ENCODE peak calls at places on chromosomes 11 and 22, in seven cellular contexts. C is DMS153; M is NCI-H460; J is NCI-H1417; P is stimulated activated naive CD8-positive, alpha-beta T cell treated with anti-CD3 and anti-CD28 coated beads, Interleukin-15, amount 100 ng/mL, for 72 hours; S is BJ; O is C1 segment of cervical spinal cord. B is an unnamed sample.

GRCh38 chr11:46743693-46744339 is 24.8 kb downstream of the F2 start:
- DNase-seq in C (no peak), M (no peak), J (peak), P (no peak), S (no peak), O (no peak), B (no peak)

GRCh38 chr11:66230978-66231377 is 37.5 kb upstream of the RAB1B start:
- DNase-seq in C (no peak), M (no peak), J (no peak), P (no peak), S (no peak), O (no peak), B (no peak)

GRCh38 chr11:5192738-5193137 is 7.7 kb downstream of the OR51V1 start:
- DNase-seq in C (no peak), M (no peak), J (no peak), P (no peak), S (no peak), O (no peak), B (no peak)

GRCh38 chr11:72451836-72452376 is 17.6 kb upstream of the CLPB start:
- DNase-seq in C (no peak), M (no peak), J (no peak), P (no peak), S (no peak), O (no peak), B (no peak)

GRCh38 chr22:20566420-20567260 is 59.2 kb downstream of the MED15 start:
- DNase-seq in C (no peak), M (no peak), J (no peak), P (no peak), S (no peak), O (no peak), B (no peak)

GRCh38 chr22:27242111-27242436 is 559.5 kb downstream of the MN1 start:
- DNase-seq in C (no peak), M (no peak), J (no peak), P (no peak), S (no peak), O (no peak), B (no peak)

GRCh38 chr11:125407046-125407445 is 89.0 kb downstream of the FEZ1 start:
- DNase-seq in C (no peak), M (no peak), J (no peak), P (no peak), S (no peak), O (no peak), B (no peak)

GRCh38 chr11:15629690-15630321 is 515.1 kb downstream of the INSC start:
- DNase-seq in C (peak), M (peak), J (no peak), P (no peak), S (no peak), O (no peak), B (peak)

GRCh38 chr11:59800390-59801037 is 10.1 kb downstream of the MRPL16 start:
- DNase-seq in C (no peak), M (no peak), J (no peak), P (no peak), S (no peak), O (no peak), B (no peak)

GRCh38 chr22:47918936-47919505 is 1156.6 kb downstream of the TBC1D22A start:
- DNase-seq in C (no peak), M (no peak), J (no peak), P (no peak), S (no peak), O (no peak), B (no peak)

GRCh38 chr11:117042689-117043088 is 55.5 kb downstream of the SIK3 start:
- DNase-seq in C (no peak), M (no peak), J (no peak), P (no peak), S (no peak), O (no peak), B (no peak)

GRCh38 chr11:3382613-3383275 is 3.8 kb upstream of the ZNF195 start:
- DNase-seq in C (no peak), M (no peak), J (no peak), P (no peak), S (no peak), O (no peak), B (no peak)

GRCh38 chr22:40289991-40290459 is 56.3 kb upstream of the ADSL start:
- DNase-seq in C (no peak), M (no peak), J (no peak), P (peak), S (no peak), O (no peak), B (no peak)

GRCh38 chr11:66011785-66012303 is at the start of gene CST6:
- DNase-seq in C (no peak), M (no peak), J (peak), P (no peak), S (no peak), O (no peak), B (no peak)

GRCh38 chr11:121214861-121215260 is 77.7 kb upstream of the SC5D start:
- DNase-seq in C (no peak), M (no peak), J (no peak), P (no peak), S (no peak), O (no peak), B (no peak)

GRCh38 chr11:70467196-70468085 is 69.1 kb downstream of the CTTN start:
- DNase-seq in C (peak), M (peak), J (peak), P (peak), S (no peak), O (no peak), B (peak)

GRCh38 chr22:45149671-45150070 is 14.1 kb upstream of the NUP50 start:
- DNase-seq in C (no peak), M (no peak), J (no peak), P (no peak), S (no peak), O (no peak), B (no peak)

GRCh38 chr11:65147352-65148075 is 13.2 kb upstream of the SYVN1 start:
- DNase-seq in C (no peak), M (no peak), J (no peak), P (no peak), S (no peak), O (no peak), B (no peak)

GRCh38 chr11:83011333-83012167 is 60.1 kb downstream of the RAB30 start:
- DNase-seq in C (no peak), M (no peak), J (no peak), P (no peak), S (no peak), O (no peak), B (no peak)

GRCh38 chr22:45246060-45246985 is 5.6 kb upstream of the KIAA0930 start:
- DNase-seq in C (no peak), M (peak), J (no peak), P (no peak), S (peak), O (no peak), B (no peak)

GRCh38 chr11:130475426-130476053 is 27.1 kb downstream of the ADAMTS15 start:
- DNase-seq in C (no peak), M (no peak), J (no peak), P (no peak), S (no peak), O (no peak), B (no peak)

B was measured in cardiac muscle cell.